ENCODE peak calls at places on chromosomes 3 and 15, in six cellular contexts. Z, K, D, M, F and R are unnamed samples.
A peak's percentile ranks its signal among the peaks of the same experiment; 100 is the strongest.

GRCh38 chr3:9012521-9012920 is 49.2 kb upstream of the RAD18 start:
- DNase-seq in M (no peak), D (no peak), F (no peak), Z (no peak), K (no peak), R (peak; percentile 18)

GRCh38 chr3:66486646-66487045 is 14.2 kb downstream of the LRIG1 start:
- DNase-seq in K (peak; percentile 84), D (no peak), Z (no peak), M (no peak), F (no peak), R (no peak)

GRCh38 chr3:23442598-23443383 is 239.7 kb downstream of the UBE2E2 start:
- DNase-seq in Z (no peak), K (no peak), F (no peak), M (no peak), D (no peak), R (peak; percentile 57)

GRCh38 chr3:37256447-37256846 is 82.1 kb upstream of the LRRFIP2 start:
- DNase-seq in D (peak; percentile 46), M (no peak), F (peak; percentile 17), K (no peak), Z (peak; percentile 50), R (peak; percentile 26)

GRCh38 chr15:48897144-48897814 is 19.3 kb downstream of the EID1 start:
- DNase-seq in M (no peak), F (no peak), Z (no peak), K (no peak), D (peak; percentile 50), R (no peak)

GRCh38 chr3:46087871-46088270 is 60.6 kb upstream of the XCR1 start:
- DNase-seq in D (no peak), M (no peak), K (no peak), F (no peak), Z (peak; percentile 20), R (peak; percentile 83)

GRCh38 chr3:17360991-17361390 is 381.4 kb downstream of the TBC1D5 start:
- DNase-seq in D (no peak), K (no peak), Z (no peak), M (no peak), F (no peak), R (no peak)

GRCh38 chr3:109241459-109241858 is 74.9 kb downstream of the DPPA2 start:
- DNase-seq in K (no peak), M (no peak), D (no peak), F (no peak), Z (no peak), R (no peak)

GRCh38 chr3:175065492-175065891 is 206.4 kb downstream of the NAALADL2 start:
- DNase-seq in D (no peak), M (no peak), K (no peak), Z (no peak), F (no peak), R (no peak)

DNA sequence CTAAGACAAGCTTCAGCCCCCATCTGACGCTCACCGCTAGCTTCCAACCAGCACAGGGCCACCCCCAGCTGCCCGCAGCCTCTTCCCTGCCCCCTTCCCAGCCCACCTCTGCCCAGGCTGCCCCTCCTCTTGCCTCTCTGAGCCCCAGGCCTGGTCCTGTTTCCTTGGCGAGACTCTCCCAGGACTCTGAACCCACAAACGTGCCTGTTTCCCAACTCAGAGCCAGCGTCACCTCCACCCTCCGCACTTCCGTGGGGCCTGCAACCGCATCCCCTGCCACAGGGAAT is 35.0 kb downstream of the ZXDC start:
- DNase-seq in M (no peak), Z (no peak), D (no peak), F (no peak), K (no peak), R (no peak)
- TF ChIP-seq MYC in M (no peak), Z (no peak), D (no peak), F (no peak), K (no peak), R (no peak)

GRCh38 chr3:191217331-191217730 is 18.3 kb downstream of the OSTN start:
- DNase-seq in Z (no peak), F (no peak), D (no peak), M (no peak), K (no peak), R (no peak)
- TF ChIP-seq POLR2A in Z (no peak), F (no peak), D (no peak), M (no peak), K (no peak), R (no peak)

GRCh38 chr3:180934638-180935037 is 22.2 kb downstream of the FXR1 start:
- DNase-seq in D (no peak), Z (no peak), M (no peak), K (no peak), F (no peak), R (no peak)
- TF ChIP-seq MYC in D (no peak), Z (no peak), M (no peak), K (no peak), F (no peak), R (no peak)

DNA sequence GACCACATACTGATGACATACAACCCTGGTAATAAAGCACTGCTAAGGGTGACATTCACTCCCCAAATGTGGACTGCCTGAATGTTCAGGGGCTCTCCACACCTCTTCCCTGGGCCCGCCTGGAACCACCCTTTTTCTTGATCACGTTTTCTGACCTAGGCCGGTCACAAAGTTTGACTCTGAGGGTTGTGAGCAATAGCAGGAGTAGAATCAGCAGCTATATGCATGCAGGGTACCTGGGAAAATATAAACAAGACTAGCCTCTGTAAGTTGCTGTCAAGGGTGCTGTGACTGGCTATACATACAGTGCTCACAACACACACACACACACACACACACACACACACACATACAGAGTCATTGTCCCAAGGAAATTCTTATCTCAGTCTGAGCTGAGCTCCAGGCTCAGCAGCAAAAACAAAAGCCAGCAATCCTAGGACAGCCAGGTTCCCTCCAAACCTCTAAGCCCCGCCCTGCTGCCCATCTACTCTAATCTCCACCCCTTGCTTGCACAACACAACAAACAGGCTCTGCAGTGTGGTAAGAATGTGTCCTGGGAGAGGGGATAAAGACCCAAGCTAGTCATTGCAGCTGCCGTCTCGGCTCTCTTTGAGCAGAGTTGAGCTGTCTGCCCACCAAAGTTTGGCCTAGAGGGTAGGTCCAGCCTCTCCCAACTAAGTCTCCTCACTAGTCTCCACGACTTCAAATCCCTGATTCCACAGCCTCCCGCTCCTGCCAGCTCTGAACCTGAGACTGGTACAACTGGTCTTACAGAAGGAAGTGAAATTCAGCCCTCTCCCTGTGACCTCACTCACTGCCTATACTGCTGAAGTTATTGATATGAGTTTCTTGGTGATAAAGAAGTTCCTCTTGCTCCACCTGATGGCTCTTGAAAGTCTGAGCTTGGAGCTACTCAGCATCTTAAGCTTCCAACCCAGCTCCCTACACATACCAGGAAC is 2.2 kb downstream of the BMF start:
- DNase-seq in M (peak; percentile 83), D (peak; percentile 90), Z (peak; percentile 36), F (peak; percentile 95), K (no peak), R (peak; percentile 95)
- TF ChIP-seq POLR2A in M (no peak), D (no peak), Z (no peak), F (peak; percentile 82), K (no peak), R (peak; percentile 76)

GRCh38 chr15:72354496-72354895 is 21.3 kb downstream of the HEXA start:
- DNase-seq in M (no peak), F (no peak), D (no peak), K (no peak), Z (no peak), R (no peak)

GRCh38 chr15:72353266-72353665 is 22.5 kb downstream of the HEXA start:
- DNase-seq in D (no peak), F (no peak), M (no peak), Z (no peak), K (no peak), R (no peak)

GRCh38 chr15:72358121-72358520 is 17.7 kb downstream of the HEXA start:
- DNase-seq in Z (no peak), F (no peak), D (no peak), K (no peak), M (no peak), R (no peak)

GRCh38 chr15:72358532-72359180 is 17.2 kb downstream of the HEXA start:
- DNase-seq in Z (no peak), K (peak; percentile 59), M (no peak), D (peak; percentile 28), F (peak; percentile 83), R (no peak)
- TF ChIP-seq MYC in Z (no peak), K (no peak), M (no peak), D (no peak), F (peak; percentile 42), R (no peak)

DNA sequence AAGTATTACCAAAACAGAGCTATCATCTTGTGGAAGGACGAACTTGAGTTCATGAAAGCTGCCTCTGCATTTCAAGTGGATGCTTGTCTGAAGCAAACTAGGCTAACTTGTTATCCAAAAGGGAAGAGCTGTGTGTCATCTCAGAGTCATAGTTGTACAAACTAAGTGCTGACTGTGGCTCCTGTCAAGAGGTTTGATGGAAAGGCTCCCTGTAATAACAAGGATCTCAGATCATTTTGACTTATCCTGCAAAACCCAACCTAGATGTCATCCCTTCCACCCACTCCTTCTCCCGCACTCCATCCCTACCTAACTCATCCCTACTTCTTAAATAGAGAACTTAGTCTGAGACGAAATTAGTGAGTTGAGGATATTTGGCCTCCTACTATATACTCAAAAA is 110.8 kb downstream of the NR2E3 start:
- DNase-seq in Z (no peak), M (no peak), D (peak; percentile 1), F (no peak), K (no peak), R (no peak)
- TF ChIP-seq POLR2A in Z (no peak), M (no peak), D (no peak), F (no peak), K (no peak), R (no peak)

GRCh38 chr3:126057547-126057819 is 26.4 kb downstream of the SLC41A3 start:
- DNase-seq in M (no peak), K (no peak), Z (no peak), F (no peak), D (no peak), R (no peak)

GRCh38 chr3:126057936-126058335 is 26.0 kb downstream of the SLC41A3 start:
- DNase-seq in F (no peak), D (no peak), K (no peak), M (no peak), Z (no peak), R (no peak)

GRCh38 chr3:126056681-126057546 is 27.0 kb downstream of the SLC41A3 start:
- DNase-seq in K (peak; percentile 19), D (peak; percentile 14), M (no peak), Z (peak; percentile 11), F (peak; percentile 85), R (no peak)

GRCh38 chr3:126060613-126061145 is 23.2 kb downstream of the SLC41A3 start:
- DNase-seq in K (no peak), D (no peak), Z (no peak), F (no peak), M (no peak), R (no peak)

GRCh38 chr3:126058666-126059065 is 25.3 kb downstream of the SLC41A3 start:
- DNase-seq in D (no peak), F (no peak), M (no peak), Z (no peak), K (no peak), R (no peak)
- TF ChIP-seq MYC in D (no peak), F (no peak), M (no peak), Z (no peak), K (no peak), R (no peak)

DNA sequence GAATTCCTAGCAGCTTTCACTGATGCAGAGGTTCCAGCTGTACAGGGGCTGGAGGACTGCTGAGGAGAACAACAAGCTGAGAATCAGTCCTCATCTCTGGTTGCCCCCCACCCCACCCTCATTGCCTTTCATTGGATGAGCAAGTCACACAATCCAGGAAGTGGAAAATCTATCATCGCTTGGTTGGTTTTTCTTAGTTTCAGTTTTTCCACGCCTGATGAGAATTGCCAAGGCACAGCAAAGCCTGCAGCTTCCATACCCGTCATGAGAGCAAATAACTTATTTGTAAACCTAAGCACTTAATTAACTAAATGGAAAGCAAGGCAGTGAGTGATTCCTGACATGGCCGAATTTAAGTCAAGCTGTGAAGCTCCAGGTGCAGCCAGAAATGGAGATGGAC is 21.4 kb upstream of the LIPC start:
- DNase-seq in K (peak; percentile 20), Z (no peak), D (peak; percentile 48), M (peak; percentile 27), F (no peak), R (peak; percentile 53)
- TF ChIP-seq POLR2A in K (no peak), Z (no peak), D (no peak), M (no peak), F (no peak), R (no peak)